ENCODE peak calls at places on chromosome 17, in ten cellular contexts. S is amygdala; N is GM03348; F is stimulated activated CD8-positive, alpha-beta memory T cell treated with anti-CD3 and anti-CD28 coated beads, Interleukin-2, amount 100 ng/mL, for 48 hours; B is cardiac muscle cell; E is left kidney; W is PC-3; T is activated T-helper 2 cell treated with anti-CD3 and anti-CD28 coated beads, Interferon-gamma antibody, Interleukin-2, Interleukin-4, amounts not matched to agents 10 μg/mL and 5 μg/mL and 100 μg/mL, durations not matched to agents 14 hours and 24 hours and 36 hours; L is T-helper 2 cell; K is NCI-H1092. A is an unnamed sample.

GRCh38 chr17:42153919-42154491 is 784 bp downstream of the RAB5C start:
- DNase-seq in K (no peak), S (no peak), T (no peak), N (peak; percentile 33), L (no peak), B (peak; percentile 41), E (no peak), W (no peak), F (no peak), A (no peak)

GRCh38 chr17:7083592-7083991 is 3.5 kb upstream of the CLEC10A start:
- DNase-seq in K (no peak), E (no peak), F (no peak), B (no peak), S (no peak), W (peak; percentile 51), N (peak; percentile 1), T (no peak), L (no peak), A (no peak)

GRCh38 chr17:78868391-78868790 is 27.8 kb upstream of the USP36 start:
- DNase-seq in L (no peak), F (no peak), S (no peak), E (no peak), K (no peak), W (no peak), N (peak; percentile 74), B (no peak), T (no peak), A (no peak)

GRCh38 chr17:75822119-75822799 is 21.9 kb downstream of the UNC13D start:
- DNase-seq in E (no peak), K (no peak), L (peak; percentile 44), S (no peak), W (no peak), T (no peak), N (no peak), B (no peak), F (no peak), A (no peak)

GRCh38 chr17:33520404-33521032 is 227.4 kb upstream of the ASIC2 start:
- DNase-seq in E (peak; percentile 84), T (peak; percentile 14), B (peak; percentile 30), S (peak; percentile 12), K (peak; percentile 8), N (peak; percentile 54), W (peak; percentile 42), F (peak; percentile 49), L (peak; percentile 46), A (peak; percentile 16)

GRCh38 chr17:40065041-40065770 is 2.4 kb downstream of the THRA start:
- DNase-seq in F (no peak), L (no peak), K (no peak), S (no peak), N (peak; percentile 43), W (no peak), T (no peak), B (peak; percentile 55), E (peak; percentile 79), A (no peak)

GRCh38 chr17:8916470-8916869 is 49.0 kb upstream of the PIK3R6 start:
- DNase-seq in B (no peak), F (no peak), K (no peak), S (no peak), N (no peak), L (no peak), E (no peak), W (no peak), T (no peak), A (no peak)

GRCh38 chr17:19321481-19322128 is 40.9 kb downstream of the B9D1 start:
- DNase-seq in T (no peak), N (no peak), E (peak; percentile 60), S (no peak), W (no peak), B (no peak), K (no peak), F (no peak), L (no peak), A (no peak)

GRCh38 chr17:38509772-38510423 is 81.6 kb downstream of the ARHGAP23 start:
- DNase-seq in K (no peak), B (peak; percentile 38), N (peak; percentile 28), T (no peak), W (no peak), F (no peak), L (no peak), S (no peak), E (no peak), A (no peak)

GRCh38 chr17:28811594-28812135 is 30.9 kb downstream of the FAM222B start:
- DNase-seq in S (no peak), E (peak; percentile 70), K (no peak), N (peak; percentile 18), L (no peak), T (no peak), B (peak; percentile 10), W (peak; percentile 7), F (no peak), A (no peak)

GRCh38 chr17:31585280-31585630 is 193.8 kb downstream of the RAB11FIP4 start:
- DNase-seq in N (no peak), E (no peak), K (no peak), L (no peak), T (no peak), W (no peak), S (no peak), B (no peak), F (no peak), A (no peak)

GRCh38 chr17:62179525-62180161 is 114.6 kb upstream of the MED13 start:
- DNase-seq in F (no peak), T (no peak), S (no peak), E (no peak), K (no peak), L (no peak), N (no peak), B (peak; percentile 43), W (peak; percentile 95), A (no peak)

GRCh38 chr17:61150686-61151299 is 248.8 kb upstream of the TBX2 start:
- DNase-seq in S (no peak), K (no peak), W (no peak), F (no peak), B (peak; percentile 28), E (no peak), T (no peak), N (no peak), L (peak; percentile 48), A (no peak)

GRCh38 chr17:80428363-80428762 is 13.4 kb downstream of the ENDOV start:
- DNase-seq in L (no peak), E (no peak), T (no peak), W (no peak), S (no peak), K (no peak), F (no peak), N (no peak), B (no peak), A (no peak)

GRCh38 chr17:29571883-29572681 is 3.6 kb downstream of the TP53I13 start:
- DNase-seq in B (no peak), L (no peak), N (no peak), F (no peak), T (no peak), E (no peak), W (no peak), K (no peak), S (no peak), A (no peak)

GRCh38 chr17:63774141-63774981 is at the start of gene DDX42:
- DNase-seq in W (peak; percentile 47), K (peak; percentile 24), N (peak; percentile 64), F (peak; percentile 85), L (no peak), E (peak; percentile 82), T (no peak), B (peak; percentile 70), S (peak; percentile 38), A (peak; percentile 58)